ENCODE peak calls at places on chromosomes 16 and 17, in nine cellular contexts. S is lung, Z is HepG2, D is psoas muscle, W is body of pancreas, O is PC-3, H is cardiac muscle cell, K is mesendoderm, R is AG09309. E is an unnamed sample.

GRCh38 chr16:89922477-89922883 is 662 bp upstream of the TUBB3 start:
- DNase-seq in Z (peak; percentile 88), W (peak; percentile 52), S (peak; percentile 72), O (peak; percentile 84), R (peak; percentile 73), H (peak; percentile 30), K (peak; percentile 94), D (peak; percentile 85), E (peak; percentile 76)

GRCh38 chr16:70706948-70707465 is 21.2 kb upstream of the MTSS2 start:
- DNase-seq in H (no peak), W (no peak), K (no peak), S (no peak), Z (no peak), O (peak; percentile 94), D (no peak), R (peak; percentile 92), E (peak; percentile 45)

GRCh38 chr16:27226476-27226875 is 23.1 kb downstream of the KDM8 start:
- DNase-seq in H (no peak), Z (no peak), R (no peak), S (no peak), W (no peak), O (no peak), K (no peak), D (no peak), E (no peak)

GRCh38 chr17:1011760-1012735 is 15.1 kb downstream of the TIMM22 start:
- DNase-seq in R (no peak), S (no peak), Z (no peak), H (no peak), W (no peak), O (no peak), K (no peak), D (no peak), E (no peak)

GRCh38 chr16:65070831-65071230 is 51.0 kb downstream of the CDH11 start:
- DNase-seq in D (peak; percentile 69), Z (peak; percentile 70), H (peak; percentile 23), O (peak; percentile 90), S (peak; percentile 43), K (peak; percentile 93), W (peak; percentile 36), R (peak; percentile 86), E (peak; percentile 98)

GRCh38 chr17:28634211-28634865 is 10.6 kb downstream of the BLTP2 start:
- DNase-seq in O (no peak), R (no peak), W (no peak), K (no peak), S (no peak), D (no peak), H (no peak), Z (no peak), E (no peak)

GRCh38 chr17:48064638-48065037 is 16.5 kb downstream of the NFE2L1 start:
- DNase-seq in O (no peak), Z (peak; percentile 33), D (no peak), R (no peak), W (no peak), K (no peak), S (no peak), H (no peak), E (no peak)

GRCh38 chr17:41098476-41098875 is 534 bp upstream of the KRTAP4-8 start:
- DNase-seq in R (no peak), Z (no peak), S (no peak), W (no peak), D (no peak), K (no peak), O (peak; percentile 57), H (no peak), E (no peak)

GRCh38 chr16:82695806-82696205 is 69.0 kb downstream of the CDH13 start:
- DNase-seq in S (no peak), D (no peak), O (no peak), W (no peak), K (no peak), Z (no peak), H (no peak), R (no peak), E (no peak)

GRCh38 chr16:86639354-86639753 is 61.0 kb downstream of the FOXL1 start:
- DNase-seq in S (no peak), Z (no peak), R (no peak), D (no peak), H (no peak), O (no peak), K (no peak), W (no peak), E (no peak)
- H3K4me3 ChIP-seq in S (no peak overlapping the region), Z (no peak overlapping the region), R (no peak overlapping the region), D (no peak overlapping the region), H (no peak overlapping the region), O (no peak overlapping the region), K (no peak overlapping the region), W (no peak overlapping the region), E (no peak overlapping the region)

GRCh38 chr17:12445331-12445730 is 220.4 kb upstream of the MYOCD start:
- DNase-seq in O (no peak), W (no peak), S (no peak), H (no peak), D (no peak), Z (no peak), K (no peak), R (no peak), E (no peak)
- H3K4me3 ChIP-seq in O (no peak overlapping the region), W (no peak overlapping the region), S (no peak overlapping the region), H (no peak overlapping the region), D (no peak overlapping the region), Z (no peak overlapping the region), K (no peak overlapping the region), R (no peak overlapping the region), E (no peak overlapping the region)

GRCh38 chr17:16989230-16989952 is 17.5 kb upstream of the TNFRSF13B start:
- DNase-seq in S (no peak), W (no peak), K (no peak), Z (no peak), H (no peak), D (no peak), O (no peak), R (no peak), E (no peak)
- H3K4me3 ChIP-seq in S (no peak overlapping the region), W (no peak overlapping the region), K (no peak overlapping the region), Z (no peak overlapping the region), H (no peak overlapping the region), D (no peak overlapping the region), O (no peak overlapping the region), R (no peak overlapping the region), E (no peak overlapping the region)

DNA sequence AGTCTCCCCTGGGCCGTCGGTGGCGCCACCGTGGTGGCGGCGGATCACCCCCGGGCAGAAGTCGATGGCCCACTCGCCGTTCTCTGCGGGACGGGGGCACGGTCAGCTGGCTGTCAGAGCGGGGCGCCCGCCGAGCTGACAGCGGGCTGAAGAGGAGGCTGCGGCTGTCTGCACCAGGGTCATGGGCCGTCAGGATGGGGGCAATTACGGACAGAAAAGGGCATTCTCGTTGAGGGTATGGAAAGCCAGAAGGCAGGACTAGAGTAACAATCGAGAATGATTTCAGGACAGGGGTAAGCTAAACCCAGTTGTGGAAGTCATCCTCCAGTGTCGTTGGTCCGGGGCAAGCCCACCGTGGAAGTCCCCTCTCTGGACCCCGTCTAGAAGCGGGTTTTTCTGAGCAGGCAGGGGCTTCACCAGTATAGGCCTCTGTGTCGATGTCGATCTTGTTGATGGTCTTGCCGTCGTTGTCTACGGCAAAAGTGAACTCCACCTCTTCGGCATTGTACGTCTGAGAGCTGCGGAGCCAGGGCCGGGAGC is 1.7 kb downstream of the CHRNE start:
- DNase-seq in D (no peak), W (no peak), K (no peak), O (no peak), H (no peak), Z (no peak), R (no peak), S (no peak), E (no peak)
- H3K4me3 ChIP-seq in D (peak overlapping the region; percentile 64), W (no peak overlapping the region), K (no peak overlapping the region), O (no peak overlapping the region), H (no peak overlapping the region), Z (no peak overlapping the region), R (no peak overlapping the region), S (no peak overlapping the region), E (no peak overlapping the region)

GRCh38 chr17:12974319-12974661 is 43.5 kb downstream of the ELAC2 start:
- DNase-seq in H (no peak), Z (no peak), K (no peak), S (no peak), R (no peak), O (no peak), W (no peak), D (no peak), E (no peak)
- H3K4me3 ChIP-seq in H (no peak overlapping the region), Z (no peak overlapping the region), K (no peak overlapping the region), S (no peak overlapping the region), R (no peak overlapping the region), O (no peak overlapping the region), W (no peak overlapping the region), D (peak overlapping the region; percentile 53), E (peak overlapping the region; percentile 37)

DNA sequence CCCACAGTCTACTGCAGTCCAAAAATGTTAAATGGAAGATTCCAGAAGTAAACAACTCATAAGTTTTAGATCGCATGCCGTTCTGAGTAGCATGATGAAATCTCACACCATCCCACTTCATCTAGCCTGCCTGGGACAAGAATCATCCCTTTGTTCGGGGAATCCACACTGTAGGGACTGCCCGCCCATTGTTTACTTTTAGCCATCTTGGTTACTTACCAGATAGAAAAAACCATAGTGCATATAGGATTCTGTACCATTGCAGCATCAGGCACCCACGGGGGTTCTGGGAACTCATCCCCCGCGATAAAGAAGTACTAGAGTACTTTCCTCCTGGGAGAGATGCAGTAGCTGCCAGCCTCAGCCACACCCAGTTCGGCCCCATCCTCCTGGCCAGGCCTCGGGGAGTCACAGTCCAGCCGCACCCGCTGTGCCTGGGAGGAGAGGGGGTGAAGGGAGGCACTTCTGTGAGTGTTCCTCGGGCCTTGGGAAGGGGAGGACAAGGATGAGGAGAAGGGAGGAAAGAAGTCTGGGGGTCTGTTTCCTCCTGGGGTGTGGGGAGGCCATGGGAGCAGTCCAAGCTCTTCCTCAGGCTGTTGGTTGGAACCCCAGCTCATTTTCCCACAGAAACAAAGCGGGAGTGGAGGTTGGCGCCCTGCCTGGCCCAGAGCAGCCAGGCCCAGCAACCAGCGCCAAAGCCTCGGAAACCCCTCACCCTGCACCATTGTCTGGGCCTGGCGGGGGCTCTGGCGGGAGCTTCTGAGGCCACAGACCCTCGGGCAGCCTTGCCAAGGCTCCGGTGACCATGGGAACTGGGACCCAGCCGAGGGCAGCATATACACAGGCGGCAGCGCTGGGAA is 8.9 kb downstream of the TRIM47 start:
- DNase-seq in H (no peak), K (peak; percentile 51), W (no peak), O (no peak), S (no peak), R (no peak), D (peak; percentile 68), Z (peak; percentile 99), E (no peak)
- H3K4me3 ChIP-seq in H (no peak overlapping the region), K (no peak overlapping the region), W (no peak overlapping the region), O (no peak overlapping the region), S (no peak overlapping the region), R (no peak overlapping the region), D (no peak overlapping the region), Z (peak overlapping the region; percentile 75), E (no peak overlapping the region)

E was measured in skeletal muscle cell.